ENCODE peak calls at places on chromosomes 16 and 17, in five cellular contexts. R, A, E, Z and S are unnamed samples.

GRCh38 chr16:85258616-85259015 is 146.3 kb upstream of the CIBAR2 start:
- DNase-seq in R (no peak), A (no peak), E (no peak), Z (no peak), S (no peak)

GRCh38 chr16:67068212-67068753 is 39.3 kb downstream of the CBFB start:
- DNase-seq in R (no peak), A (no peak), E (peak; percentile 10), Z (no peak), S (no peak)

GRCh38 chr17:48873212-48873611 is 19.4 kb upstream of the ATP5MC1 start:
- DNase-seq in R (no peak), A (no peak), E (no peak), Z (no peak), S (no peak)

GRCh38 chr16:57115504-57116182 is 23.3 kb downstream of the CPNE2 start:
- DNase-seq in R (no peak), A (no peak), E (no peak), Z (peak; percentile 53), S (no peak)

GRCh38 chr17:75832164-75832651 is 12.0 kb downstream of the UNC13D start:
- DNase-seq in R (peak; percentile 36), A (peak; percentile 43), E (no peak), Z (no peak), S (no peak)

GRCh38 chr16:19810817-19811731 is 73.6 kb downstream of the GPRC5B start:
- DNase-seq in R (no peak), A (peak; percentile 40), E (peak; percentile 88), Z (no peak), S (peak; percentile 27)

GRCh38 chr17:80912451-80912850 is 79.2 kb upstream of the CHMP6 start:
- DNase-seq in R (no peak), A (no peak), E (no peak), Z (no peak), S (no peak)

GRCh38 chr17:58402679-58403078 is 14.7 kb downstream of the RNF43 start:
- DNase-seq in R (no peak), A (peak; percentile 83), E (no peak), Z (no peak), S (no peak)

GRCh38 chr17:38575781-38576180 is 30.0 kb downstream of the SRCIN1 start:
- DNase-seq in R (no peak), A (no peak), E (no peak), Z (no peak), S (no peak)

GRCh38 chr17:19321481-19322128 is 40.9 kb downstream of the B9D1 start:
- DNase-seq in R (no peak), A (no peak), E (no peak), Z (no peak), S (no peak)
- TF ChIP-seq CTCF in R (no peak), A (no peak), E (no peak), Z (no peak), S (no peak)

DNA sequence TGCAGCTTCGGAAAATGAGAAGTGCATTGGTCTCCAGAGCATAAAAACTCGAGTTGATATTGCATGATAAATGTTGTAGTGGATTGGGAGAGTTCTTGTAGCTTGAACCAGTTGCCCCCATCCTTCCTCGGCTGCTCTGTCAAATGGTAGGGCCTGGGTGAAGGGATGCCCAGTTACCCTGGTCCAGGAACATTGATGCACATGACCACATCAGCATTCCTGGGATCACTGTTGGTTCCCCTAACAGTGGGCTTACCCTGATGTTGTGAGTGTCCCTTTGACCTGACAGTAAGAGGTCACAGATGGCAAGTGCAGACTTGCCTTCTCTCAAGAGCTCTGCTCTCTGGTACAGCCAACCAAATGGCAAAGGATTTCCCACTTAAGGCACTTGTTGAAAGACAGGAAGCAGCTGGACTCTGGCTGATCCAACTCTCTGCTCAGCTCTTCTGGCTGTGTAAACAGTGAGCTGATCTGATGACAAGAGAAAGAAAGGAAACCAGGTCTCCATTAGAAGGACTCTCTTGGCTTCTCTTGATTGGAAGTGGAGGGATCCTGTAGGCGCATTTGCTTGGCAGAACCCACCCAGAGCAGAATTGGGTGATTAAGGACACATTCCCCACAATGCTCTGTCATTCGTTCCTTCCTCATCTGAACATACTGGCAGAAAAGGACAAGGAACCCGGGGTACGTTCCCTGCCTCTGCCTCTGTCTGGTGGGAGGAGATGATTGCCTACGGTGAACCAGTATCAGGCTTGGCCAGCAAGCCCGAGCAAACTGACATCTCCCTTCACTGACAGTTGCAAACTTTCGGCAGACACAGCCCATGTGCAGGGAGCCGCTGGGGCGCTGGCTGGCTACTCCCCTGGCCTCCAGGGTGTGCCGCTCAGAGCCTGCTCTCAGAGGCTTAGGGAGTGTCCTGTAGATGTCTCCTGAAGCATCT is 29.3 kb downstream of the LDHD start:
- DNase-seq in R (no peak), A (no peak), E (no peak), Z (no peak), S (no peak)
- TF ChIP-seq CTCF in R (no peak), A (no peak), E (no peak), Z (no peak), S (no peak)

GRCh38 chr16:28191364-28191985 is 20.3 kb downstream of the XPO6 start:
- DNase-seq in R (no peak), A (peak; percentile 83), E (no peak), Z (no peak), S (no peak)
- TF ChIP-seq CTCF in R (no peak), A (no peak), E (no peak), Z (no peak), S (no peak)

DNA sequence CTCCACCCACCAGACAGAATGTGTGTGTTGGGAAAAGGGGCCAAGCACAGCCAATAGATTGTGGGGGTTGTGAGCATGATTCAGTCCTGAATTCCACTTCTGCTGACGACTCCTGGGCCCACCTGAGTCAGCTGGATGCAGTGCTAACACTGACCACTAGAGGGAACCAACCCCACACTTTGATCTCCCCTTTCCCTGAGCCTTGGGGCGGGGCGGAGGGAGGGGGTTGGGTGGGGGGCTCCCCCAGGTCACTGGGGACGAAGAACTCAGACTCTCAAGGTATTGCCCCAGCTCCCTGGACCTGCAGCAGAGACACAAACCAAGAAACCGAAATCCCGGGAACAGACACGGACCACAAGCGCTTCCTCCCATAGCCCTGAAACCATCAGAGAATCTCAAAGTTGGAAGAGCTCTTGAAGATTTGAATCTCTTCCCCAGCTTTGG is 621 bp upstream of the CSHL1 start:
- DNase-seq in R (peak; percentile 54), A (peak; percentile 61), E (peak; percentile 41), Z (peak; percentile 25), S (no peak)
- TF ChIP-seq CTCF in R (peak; percentile 78), A (peak; percentile 90), E (peak; percentile 90), Z (peak; percentile 81), S (peak; percentile 89)

DNA sequence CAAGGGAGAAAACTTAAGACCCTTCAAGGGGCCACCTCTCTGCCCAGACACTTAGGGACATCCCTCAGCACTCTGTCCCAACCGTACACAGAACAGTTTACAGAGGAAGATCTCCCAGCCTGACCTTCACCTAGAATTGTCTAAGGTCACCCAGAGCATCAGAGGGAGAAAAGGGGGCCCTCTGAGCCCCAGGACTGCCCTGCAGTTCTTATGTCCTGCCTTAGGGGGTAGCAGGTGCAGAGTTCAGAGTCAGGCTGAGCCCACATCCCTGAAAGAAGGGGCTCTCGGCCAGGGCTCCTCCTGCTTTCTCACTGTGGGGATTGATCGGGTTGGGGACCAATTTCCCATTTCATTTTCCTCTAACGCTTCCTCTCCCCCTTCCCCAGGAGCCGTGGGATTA is 15.4 kb downstream of the CA4 start:
- DNase-seq in R (no peak), A (no peak), E (no peak), Z (no peak), S (no peak)
- TF ChIP-seq CTCF in R (no peak), A (no peak), E (no peak), Z (no peak), S (no peak)

GRCh38 chr16:30722443-30722842 is 23.5 kb downstream of the SRCAP start:
- DNase-seq in R (no peak), A (no peak), E (no peak), Z (no peak), S (no peak)
- TF ChIP-seq CTCF in R (no peak), A (no peak), E (no peak), Z (no peak), S (no peak)

GRCh38 chr16:31451681-31452351 is 7.5 kb upstream of the ARMC5 start:
- DNase-seq in R (no peak), A (peak; percentile 71), E (peak; percentile 85), Z (peak; percentile 66), S (no peak)
- TF ChIP-seq CTCF in R (no peak), A (peak; percentile 80), E (peak; percentile 29), Z (peak; percentile 36), S (peak; percentile 76)

GRCh38 chr16:80527297-80527696 is 13.5 kb upstream of the DYNLRB2 start:
- DNase-seq in R (peak; percentile 31), A (no peak), E (peak; percentile 37), Z (no peak), S (no peak)
- TF ChIP-seq CTCF in R (no peak), A (no peak), E (peak; percentile 27), Z (no peak), S (peak; percentile 53)